ENCODE peak calls at places on chromosomes 5 and 9, in eight cellular contexts. M is lung; Q is H9; K is body of pancreas; U is lower lobe of right lung; R is naive thymus-derived CD4-positive, alpha-beta T cell; N is hepatocyte; J is cardiac muscle cell. H is an unnamed sample. For H3K4me1, the result is how much of the 10 kb centered on the place peaks cover.

GRCh38 chr5:81208904-81209303 is 24.2 kb upstream of the CKMT2 start:
- DNase-seq in K (no peak), M (no peak), J (no peak), R (no peak), N (no peak), Q (no peak), U (no peak), H (no peak)

GRCh38 chr5:94746731-94747124 is 128.3 kb downstream of the SLF1 start:
- DNase-seq in Q (no peak), R (no peak), J (peak), K (no peak), N (no peak), U (no peak), M (peak), H (no peak)

GRCh38 chr5:87120518-87121314 is 147.0 kb upstream of the RASA1 start:
- DNase-seq in J (no peak), Q (no peak), U (no peak), N (no peak), R (peak), K (no peak), M (no peak), H (peak)

GRCh38 chr9:133377721-133378216 is 1.6 kb downstream of the STKLD1 start:
- DNase-seq in M (no peak), U (no peak), R (no peak), N (no peak), Q (no peak), J (no peak), K (no peak), H (no peak)

GRCh38 chr5:87649455-87649854 is 236.7 kb upstream of the CCNH start:
- DNase-seq in M (no peak), Q (no peak), N (no peak), U (no peak), R (no peak), K (no peak), J (no peak), H (no peak)

GRCh38 chr5:34736445-34737119 is 80.5 kb downstream of the RAI14 start:
- DNase-seq in N (no peak), R (no peak), Q (peak), K (no peak), U (no peak), J (no peak), M (no peak), H (no peak)

GRCh38 chr9:114225534-114226288 is 70.4 kb downstream of the COL27A1 start:
- DNase-seq in M (no peak), K (no peak), N (no peak), U (no peak), Q (no peak), J (no peak), R (no peak), H (no peak)

GRCh38 chr9:134433101-134433500 is 106.8 kb downstream of the RXRA start:
- DNase-seq in K (no peak), J (no peak), R (no peak), M (no peak), U (no peak), N (no peak), Q (no peak), H (no peak)

GRCh38 chr9:88837731-88838130 is 153.5 kb upstream of the S1PR3 start:
- DNase-seq in N (no peak), J (no peak), U (no peak), M (no peak), K (no peak), R (no peak), Q (no peak), H (no peak)

GRCh38 chr9:113468716-113469448 is 5.4 kb downstream of the RGS3 start:
- DNase-seq in K (peak), U (no peak), R (no peak), M (no peak), N (no peak), J (no peak), Q (no peak), H (no peak)

GRCh38 chr9:132572921-132573320 is 9.5 kb upstream of the BARHL1 start:
- DNase-seq in R (no peak), J (peak), K (no peak), M (no peak), N (no peak), U (no peak), Q (peak), H (no peak)

GRCh38 chr9:38145526-38146053 is 76.6 kb upstream of the SHB start:
- DNase-seq in K (no peak), J (no peak), Q (peak), N (no peak), M (no peak), U (no peak), R (no peak), H (no peak)

GRCh38 chr5:96648598-96648997 is 13.6 kb upstream of the CAST start:
- DNase-seq in U (no peak), K (no peak), J (no peak), R (no peak), N (no peak), M (no peak), Q (no peak), H (no peak)

GRCh38 chr5:57780306-57780958 is 297.8 kb upstream of the ACTBL2 start:
- DNase-seq in Q (peak), N (no peak), U (peak), R (no peak), M (no peak), J (peak), K (no peak), H (no peak)

GRCh38 chr9:135404451-135405144 is 75.0 kb upstream of the PPP1R26 start:
- DNase-seq in Q (no peak), M (no peak), J (no peak), R (no peak), N (no peak), U (no peak), K (no peak), H (no peak)

GRCh38 chr5:116806879-116807278 is 232.3 kb upstream of the SEMA6A start:
- DNase-seq in J (no peak), U (no peak), M (no peak), N (no peak), K (no peak), Q (no peak), R (no peak), H (no peak)

GRCh38 chr9:14179449-14179848 is 134.5 kb downstream of the NFIB start:
- DNase-seq in U (no peak), R (no peak), M (no peak), Q (no peak), N (no peak), J (no peak), K (peak), H (no peak)

GRCh38 chr9:107665057-107665456 is 175.5 kb upstream of the KLF4 start:
- DNase-seq in U (no peak), R (no peak), M (no peak), N (no peak), Q (no peak), K (no peak), J (no peak), H (no peak)

GRCh38 chr9:97307091-97307490 is 368 bp upstream of the CCDC180 start:
- DNase-seq in U (peak), Q (peak), M (peak), N (peak), R (no peak), K (peak), J (peak), H (no peak)

GRCh38 chr5:151596839-151597539 is 5.9 kb upstream of the FAT2 start:
- DNase-seq in M (no peak), U (no peak), K (no peak), R (no peak), Q (peak), J (peak), N (peak), H (no peak)

GRCh38 chr5:67453526-67453925 is 256.9 kb upstream of the CD180 start:
- DNase-seq in M (no peak), R (no peak), K (no peak), N (no peak), Q (no peak), U (no peak), J (no peak), H (no peak)

GRCh38 chr5:156699147-156699546 is 150.9 kb upstream of the PPP1R2B start:
- DNase-seq in U (no peak), Q (no peak), M (no peak), K (no peak), N (no peak), J (no peak), R (no peak), H (no peak)

GRCh38 chr9:71820516-71820915 is 52.2 kb upstream of the CEMIP2 start:
- DNase-seq in M (no peak), U (no peak), Q (no peak), R (no peak), J (no peak), K (no peak), N (no peak), H (no peak)

GRCh38 chr9:36284226-36284625 is 26.0 kb upstream of the GNE start:
- DNase-seq in N (no peak), U (no peak), M (no peak), R (no peak), J (no peak), Q (no peak), K (no peak), H (no peak)

GRCh38 chr9:77011973-77012817 is 7.3 kb upstream of the FOXB2 start:
- DNase-seq in R (peak), N (peak), Q (peak), J (peak), U (peak), M (peak), K (peak), H (no peak)

GRCh38 chr5:43017438-43017820 is 22.7 kb downstream of the ANXA2R start:
- DNase-seq in N (peak), R (no peak), Q (peak), U (no peak), J (peak), K (no peak), M (no peak), H (no peak)

GRCh38 chr5:179273441-179274145 is 71.7 kb downstream of the ADAMTS2 start:
- DNase-seq in R (no peak), N (no peak), J (no peak), K (no peak), M (no peak), Q (no peak), U (peak), H (peak)

GRCh38 chr5:169192572-169192971 is 108.4 kb downstream of the SLIT3 start:
- DNase-seq in U (no peak), R (no peak), N (no peak), M (no peak), J (no peak), K (no peak), Q (no peak), H (no peak)

GRCh38 chr5:2534970-2535369 is 216.5 kb downstream of the IRX2 start:
- DNase-seq in K (no peak), Q (no peak), J (no peak), M (no peak), N (no peak), R (no peak), U (no peak), H (no peak)

GRCh38 chr5:91109634-91110033 is 273.5 kb downstream of the ARRDC3 start:
- DNase-seq in Q (no peak), R (no peak), U (no peak), J (no peak), N (no peak), K (no peak), M (no peak), H (no peak)

GRCh38 chr5:129094924-129095797 is 612 bp downstream of the ISOC1 start:
- DNase-seq in Q (no peak), U (peak), K (peak), M (peak), N (peak), J (peak), R (no peak), H (peak)

GRCh38 chr9:1005043-1005667 is 28.7 kb downstream of the DMRT3 start:
- DNase-seq in Q (peak), M (no peak), R (no peak), K (peak), N (peak), U (no peak), J (peak), H (no peak)

GRCh38 chr5:168851902-168852321 is 272.7 kb upstream of the PANK3 start:
- DNase-seq in N (peak), M (no peak), U (no peak), J (no peak), Q (no peak), R (no peak), K (no peak), H (no peak)

GRCh38 chr9:37904647-37905505 is 949 bp upstream of the SLC25A51 start:
- DNase-seq in U (no peak), R (no peak), M (no peak), N (no peak), K (no peak), J (no peak), Q (no peak), H (peak)

GRCh38 chr9:4985376-4986266 is 549 bp downstream of the JAK2 start:
- DNase-seq in K (peak), R (peak), U (peak), Q (peak), J (peak), M (peak), N (peak), H (no peak)

DNA sequence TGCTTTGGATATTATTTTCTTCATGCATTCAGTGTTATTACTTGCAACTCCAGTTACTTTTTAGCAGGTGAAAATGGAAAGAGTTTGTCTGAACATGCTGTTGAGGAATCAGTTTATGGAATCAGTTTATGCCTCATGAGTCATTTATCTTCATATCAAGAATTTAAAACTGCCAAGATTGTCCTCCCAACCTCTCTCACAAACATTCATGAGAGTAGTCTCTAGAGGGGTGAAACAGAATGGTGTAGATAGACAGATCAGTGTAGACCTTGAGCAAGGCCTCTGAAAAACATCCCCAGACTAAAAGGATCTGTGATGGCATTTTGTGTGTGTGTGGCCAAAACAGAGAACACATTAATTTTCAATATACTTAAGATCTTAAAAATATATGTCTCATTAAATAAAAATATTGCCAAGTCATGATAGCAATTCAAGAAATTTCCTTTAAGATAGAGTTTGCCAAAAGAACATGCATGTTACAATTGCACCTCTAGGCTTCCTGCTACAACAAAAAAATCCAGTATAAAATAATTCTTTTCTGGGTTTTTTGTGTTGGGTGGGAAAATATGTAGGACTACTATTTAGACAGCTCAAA is 5.0 kb downstream of the ANXA1 start:
- DNase-seq in U (no peak), Q (no peak), M (no peak), N (no peak), K (no peak), R (no peak), J (no peak), H (no peak)
- H3K27ac ChIP-seq in U (no peak), Q (no peak), M (no peak), N (no peak), K (no peak), R (no peak), J (no peak), H (peak)

GRCh38 chr9:25716220-25716872 is 38.1 kb upstream of the TUSC1 start:
- DNase-seq in U (no peak), Q (peak), J (peak), K (peak), R (no peak), N (peak), M (no peak), H (no peak)
- H3K4me1 ChIP-seq in U (under half), Q (under half), J (under half), K (under half), R (under half), N (under half), M (under half), H (under half)

DNA sequence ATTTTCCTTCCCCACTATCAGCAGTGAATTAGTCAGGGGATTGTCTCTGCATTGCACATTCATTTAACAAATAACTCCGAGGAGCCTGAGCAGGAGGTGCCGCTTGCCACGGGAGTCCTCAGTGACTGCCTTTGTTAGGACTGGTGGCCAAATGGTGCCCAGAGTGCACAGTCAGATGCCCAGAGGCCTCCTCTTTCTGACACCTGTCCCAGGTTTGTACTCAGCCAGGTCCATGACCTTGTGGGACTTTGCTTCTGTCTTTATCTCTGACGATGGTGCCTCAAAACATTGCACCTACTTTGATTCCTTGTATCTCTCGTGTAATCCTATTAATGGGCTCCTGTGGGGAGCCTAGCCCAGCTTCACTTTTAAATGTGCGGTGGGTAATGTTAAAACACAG is 4.3 kb downstream of the SRD5A1 start:
- DNase-seq in K (no peak), R (no peak), U (no peak), N (no peak), M (no peak), J (no peak), Q (no peak), H (no peak)
- H3K27ac ChIP-seq in K (no peak), R (no peak), U (no peak), N (no peak), M (no peak), J (no peak), Q (no peak), H (no peak)

GRCh38 chr9:120396926-120397325 is 183.0 kb downstream of the CDK5RAP2 start:
- DNase-seq in U (no peak), R (no peak), J (no peak), N (no peak), Q (no peak), K (no peak), M (no peak), H (no peak)

GRCh38 chr9:120394058-120394669 is 185.8 kb downstream of the CDK5RAP2 start:
- DNase-seq in K (no peak), M (no peak), Q (no peak), R (peak), J (no peak), N (no peak), U (no peak), H (peak)

GRCh38 chr9:120396418-120396817 is 183.5 kb downstream of the CDK5RAP2 start:
- DNase-seq in N (no peak), R (no peak), U (no peak), K (no peak), M (no peak), J (no peak), Q (no peak), H (no peak)

GRCh38 chr9:120393386-120394057 is 186.4 kb downstream of the CDK5RAP2 start:
- DNase-seq in M (no peak), Q (no peak), U (no peak), J (no peak), N (no peak), R (no peak), K (no peak), H (no peak)

GRCh38 chr9:120395374-120395773 is 184.6 kb downstream of the CDK5RAP2 start:
- DNase-seq in K (no peak), Q (no peak), U (no peak), J (no peak), R (no peak), N (no peak), M (no peak), H (no peak)
- H3K4me1 ChIP-seq in K (under half), Q (under half), U (under half), J (under half), R (under half), N (under half), M (under half), H (under half)

H was measured in RWPE2.